ENCODE peak calls at places on chromosomes 5 and 9, in four cellular contexts. S is transverse colon, G is spleen, N is stomach. A is an unnamed sample.
A peak's percentile ranks its signal among the peaks of the same experiment; 100 is the strongest.

GRCh38 chr9:35370241-35370640 is 119.7 kb upstream of the RUSC2 start:
- DNase-seq in S (no peak), G (no peak), N (no peak), A (no peak)

GRCh38 chr9:132078369-132079356 is 1.0 kb downstream of the MED27 start:
- DNase-seq in S (no peak), G (no peak), N (no peak), A (no peak)

GRCh38 chr5:72288923-72289322 is 31.1 kb downstream of the MRPS27 start:
- DNase-seq in S (no peak), G (no peak), N (no peak), A (no peak)

GRCh38 chr9:15889555-15889954 is 336.7 kb downstream of the CCDC171 start:
- DNase-seq in S (no peak), G (no peak), N (no peak), A (no peak)

GRCh38 chr5:58816181-58816731 is 233.4 kb downstream of the RAB3C start:
- DNase-seq in S (no peak), G (no peak), N (no peak), A (no peak)

GRCh38 chr5:124662261-124662781 is 84.1 kb downstream of the ZNF608 start:
- DNase-seq in S (peak; percentile 47), G (no peak), N (no peak), A (no peak)

GRCh38 chr9:134633362-134634142 is 8.1 kb upstream of the COL5A1 start:
- DNase-seq in S (peak; percentile 2), G (peak; percentile 48), N (no peak), A (no peak)

GRCh38 chr5:135916638-135917263 is 21.1 kb upstream of the IL9 start:
- DNase-seq in S (no peak), G (no peak), N (no peak), A (no peak)

GRCh38 chr9:130518943-130519772 is 60.2 kb upstream of the FUBP3 start:
- DNase-seq in S (no peak), G (no peak), N (no peak), A (no peak)

GRCh38 chr9:71243951-71244350 is 122.5 kb upstream of the TRPM3 start:
- DNase-seq in S (no peak), G (no peak), N (no peak), A (no peak)

GRCh38 chr5:111535879-111536549 is 23.7 kb upstream of the STARD4 start:
- DNase-seq in S (no peak), G (no peak), N (no peak), A (no peak)

GRCh38 chr9:130561056-130561455 is 18.3 kb upstream of the FUBP3 start:
- DNase-seq in S (no peak), G (peak; percentile 15), N (no peak), A (no peak)

GRCh38 chr5:173247504-173247903 is 12.5 kb upstream of the NKX2-5 start:
- DNase-seq in S (no peak), G (peak; percentile 23), N (no peak), A (no peak)

GRCh38 chr5:68171101-68171558 is 44.4 kb upstream of the PIK3R1 start:
- DNase-seq in S (peak; percentile 60), G (no peak), N (peak; percentile 31), A (peak; percentile 96)

GRCh38 chr5:39986614-39987013 is 561.8 kb upstream of the DAB2 start:
- DNase-seq in S (no peak), G (no peak), N (no peak), A (no peak)

GRCh38 chr9:3708751-3709150 is 182.9 kb upstream of the RFX3 start:
- DNase-seq in S (no peak), G (no peak), N (no peak), A (no peak)

GRCh38 chr9:15357050-15357653 is 50.1 kb upstream of the TTC39B start:
- DNase-seq in S (peak; percentile 66), G (no peak), N (peak; percentile 28), A (no peak)

GRCh38 chr9:88803551-88804288 is 187.5 kb upstream of the S1PR3 start:
- DNase-seq in S (no peak), G (no peak), N (no peak), A (no peak)

DNA sequence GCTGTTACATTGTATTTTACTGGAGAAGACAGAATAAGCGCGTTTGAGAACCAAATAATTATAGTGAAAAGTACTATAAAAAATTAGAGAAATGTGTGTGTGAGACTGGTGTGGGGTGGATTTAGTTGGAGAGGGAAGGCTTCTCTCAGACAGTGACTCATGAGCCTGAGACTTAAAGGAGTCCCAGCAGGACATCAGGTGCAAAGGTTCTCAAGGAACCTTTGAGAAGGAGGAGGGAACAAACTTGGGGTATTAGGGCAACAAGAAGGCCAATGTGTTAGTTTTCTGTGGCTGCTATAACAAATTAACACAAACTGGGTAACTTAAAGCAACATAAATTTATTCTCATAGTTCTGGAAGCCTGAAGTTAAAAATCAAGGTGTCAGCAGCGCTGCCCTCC is 4.9 kb downstream of the DDX4 start:
- DNase-seq in S (no peak), G (no peak), N (no peak), A (no peak)
- TF ChIP-seq POLR2AphosphoS5 in S (no peak), G (no peak), N (no peak), A (no peak)

GRCh38 chr5:38537502-38537901 is 18.9 kb downstream of the LIFR start:
- DNase-seq in S (no peak), G (no peak), N (no peak), A (no peak)
- TF ChIP-seq POLR2AphosphoS5 in S (no peak), G (no peak), N (no peak), A (no peak)

GRCh38 chr5:107571621-107572489 is 98.9 kb downstream of the EFNA5 start:
- DNase-seq in S (peak; percentile 97), G (peak; percentile 96), N (peak; percentile 99), A (peak; percentile 98)
- TF ChIP-seq POLR2AphosphoS5 in S (peak; percentile 53), G (peak; percentile 72), N (peak; percentile 83), A (peak; percentile 59)

GRCh38 chr9:127816728-127817127 is 14.0 kb downstream of the FPGS start:
- DNase-seq in S (no peak), G (no peak), N (no peak), A (no peak)
- TF ChIP-seq POLR2AphosphoS5 in S (no peak), G (no peak), N (no peak), A (no peak)